ENCODE peak calls at places on chromosomes 4 and X, in four cellular contexts. Z, C, S and Q are unnamed samples.
A peak's percentile ranks its signal among the peaks of the same experiment; 100 is the strongest.

GRCh38 chrX:110310896-110311295 is 7.0 kb downstream of the AMMECR1 start:
- DNase-seq in S (no peak), Z (no peak), C (no peak), Q (no peak)

GRCh38 chr4:112321768-112322684 is 24.9 kb downstream of the ALPK1 start:
- DNase-seq in C (peak; percentile 76), S (peak; percentile 80), Z (peak; percentile 71), Q (peak; percentile 63)

GRCh38 chr4:173333658-173334084 is 487 bp downstream of the HMGB2 start:
- DNase-seq in S (peak; percentile 68), Z (peak; percentile 46), C (peak; percentile 80), Q (no peak)

GRCh38 chr4:153211986-153212720 is 7.9 kb downstream of the TRIM2 start:
- DNase-seq in Z (no peak), S (no peak), C (no peak), Q (no peak)

GRCh38 chrX:39398215-39398972 is 597.1 kb downstream of the MID1IP1 start:
- DNase-seq in S (no peak), C (no peak), Z (no peak), Q (no peak)

GRCh38 chr4:184205243-184205642 is 12.4 kb downstream of the ENPP6 start:
- DNase-seq in S (no peak), C (peak; percentile 65), Z (no peak), Q (no peak)

GRCh38 chrX:133587818-133588217 is 172.5 kb upstream of the GPC4 start:
- DNase-seq in Z (no peak), S (no peak), C (no peak), Q (no peak)

GRCh38 chr4:171242831-171243230 is 570.4 kb upstream of the GALNTL6 start:
- DNase-seq in C (no peak), S (no peak), Z (no peak), Q (no peak)

GRCh38 chr4:77193511-77194236 is 36.7 kb downstream of the CCNG2 start:
- DNase-seq in C (peak; percentile 89), Z (no peak), S (peak; percentile 18), Q (peak; percentile 64)

GRCh38 chr4:188154668-188155423 is 15.6 kb downstream of the TRIML1 start:
- DNase-seq in S (no peak), Z (no peak), C (no peak), Q (no peak)

GRCh38 chr4:25667931-25668557 is 12.4 kb downstream of the SLC34A2 start:
- DNase-seq in Z (no peak), S (no peak), C (no peak), Q (no peak)

GRCh38 chr4:74218201-74218600 is 60.3 kb downstream of the MTHFD2L start:
- DNase-seq in C (no peak), S (no peak), Z (no peak), Q (no peak)

GRCh38 chr4:53943345-53944085 is 120.9 kb downstream of the CHIC2 start:
- DNase-seq in C (no peak), Z (no peak), S (no peak), Q (no peak)

GRCh38 chr4:1765409-1766335 is 27.4 kb upstream of the FGFR3 start:
- DNase-seq in S (no peak), Z (no peak), C (no peak), Q (no peak)

GRCh38 chrX:112818114-112819012 is 22.3 kb downstream of the AMOT start:
- DNase-seq in Z (no peak), S (no peak), C (no peak), Q (no peak)

GRCh38 chrX:68894142-68894512 is 65.3 kb downstream of the EFNB1 start:
- DNase-seq in C (no peak), S (no peak), Z (no peak), Q (no peak)

GRCh38 chrX:153667281-153667831 is 6.3 kb downstream of the PNCK start:
- DNase-seq in S (no peak), Z (no peak), C (peak; percentile 4), Q (no peak)

GRCh38 chr4:131344761-131345160 is 1804.3 kb upstream of the PCDH10 start:
- DNase-seq in S (no peak), Z (no peak), C (no peak), Q (no peak)

GRCh38 chr4:35151816-35152572 is 1092.3 kb downstream of the ARAP2 start:
- DNase-seq in C (no peak), S (peak; percentile 50), Z (peak; percentile 52), Q (peak; percentile 48)

GRCh38 chr4:10181745-10182445 is 65.3 kb upstream of the WDR1 start:
- DNase-seq in C (no peak), Z (no peak), S (no peak), Q (no peak)

GRCh38 chr4:153223418-153223792 is 19.2 kb downstream of the TRIM2 start:
- DNase-seq in Z (no peak), S (no peak), C (no peak), Q (no peak)

GRCh38 chr4:122326908-122327307 is 51.9 kb upstream of the ADAD1 start:
- DNase-seq in C (no peak), Z (no peak), S (no peak), Q (no peak)

GRCh38 chr4:77021614-77022089 is 54.1 kb downstream of the CCNI start:
- DNase-seq in Z (no peak), C (no peak), S (no peak), Q (no peak)

GRCh38 chr4:110953191-110953590 is 330.3 kb upstream of the PITX2 start:
- DNase-seq in C (no peak), Z (no peak), S (no peak), Q (no peak)

GRCh38 chrX:15245896-15246295 is 24.0 kb downstream of the ASB9 start:
- DNase-seq in Z (no peak), S (no peak), C (no peak), Q (no peak)

GRCh38 chrX:30657542-30658238 is 4.5 kb downstream of the GK start:
- DNase-seq in Z (no peak), C (no peak), S (no peak), Q (no peak)

GRCh38 chrX:17442898-17443297 is 67.9 kb downstream of the NHS start:
- DNase-seq in Z (no peak), S (no peak), C (no peak), Q (no peak)

GRCh38 chrX:106919932-106920452 is at the start of gene CLDN2:
- DNase-seq in S (peak; percentile 43), C (no peak), Z (no peak), Q (peak; percentile 65)

GRCh38 chrX:17441965-17442364 is 67.0 kb downstream of the NHS start:
- DNase-seq in Z (no peak), C (no peak), S (no peak), Q (no peak)

GRCh38 chr4:24260133-24260532 is 324.2 kb downstream of the DHX15 start:
- DNase-seq in Z (no peak), C (no peak), S (no peak), Q (no peak)

GRCh38 chr4:78477276-78477675 is 74.3 kb upstream of the ANXA3 start:
- DNase-seq in S (no peak), C (no peak), Z (no peak), Q (no peak)

GRCh38 chr4:14877246-14878220 is 124.7 kb upstream of the CPEB2 start:
- DNase-seq in Z (peak; percentile 25), S (no peak), C (no peak), Q (no peak)

GRCh38 chrX:12771445-12772069 is 19.7 kb upstream of the PRPS2 start:
- DNase-seq in C (peak; percentile 75), S (peak; percentile 64), Z (peak; percentile 63), Q (peak; percentile 69)

GRCh38 chr4:3516836-3517730 is 15.1 kb downstream of the LRPAP1 start:
- DNase-seq in S (no peak), C (peak; percentile 32), Z (no peak), Q (no peak)

GRCh38 chrX:9708923-9709553 is 56.6 kb downstream of the GPR143 start:
- DNase-seq in Z (peak; percentile 72), S (peak; percentile 82), C (peak; percentile 85), Q (peak; percentile 71)

GRCh38 chrX:101025126-101025525 is 26.8 kb downstream of the TRMT2B start:
- DNase-seq in Z (no peak), S (no peak), C (no peak), Q (no peak)

GRCh38 chr4:75189976-75190375 is 257.1 kb downstream of the PARM1 start:
- DNase-seq in Z (no peak), S (no peak), C (no peak), Q (no peak)